ENCODE peak calls at places on chromosomes 4 and X, in eight cellular contexts. O, U, C, X, Z, V, Q and L are unnamed samples.

GRCh38 chr4:119099227-119099910 is 36.3 kb upstream of the MYOZ2 start:
- DNase-seq in O (no peak), U (no peak), C (no peak), X (no peak), Z (no peak), V (no peak), Q (no peak), L (no peak)

GRCh38 chr4:100146756-100147155 is 43.5 kb downstream of the DDIT4L start:
- DNase-seq in O (no peak), U (no peak), C (no peak), X (no peak), Z (no peak), V (no peak), Q (no peak), L (no peak)

GRCh38 chrX:53230116-53230515 is 5.1 kb upstream of the KDM5C start:
- DNase-seq in O (no peak), U (no peak), C (no peak), X (no peak), Z (no peak), V (no peak), Q (no peak), L (no peak)

GRCh38 chr4:183659919-183660318 is 826 bp downstream of the TRAPPC11 start:
- DNase-seq in O (no peak), U (no peak), C (no peak), X (no peak), Z (no peak), V (no peak), Q (no peak), L (no peak)

GRCh38 chr4:118967393-118967792 is 78.7 kb downstream of the SYNPO2 start:
- DNase-seq in O (peak; percentile 64), U (no peak), C (no peak), X (no peak), Z (no peak), V (no peak), Q (no peak), L (no peak)

GRCh38 chrX:48531359-48531954 is 8.1 kb upstream of the TBC1D25 start:
- DNase-seq in O (peak; percentile 64), U (no peak), C (no peak), X (no peak), Z (no peak), V (no peak), Q (no peak), L (no peak)

GRCh38 chr4:25310066-25310824 is 2.3 kb upstream of the ZCCHC4 start:
- DNase-seq in O (no peak), U (no peak), C (no peak), X (no peak), Z (no peak), V (no peak), Q (no peak), L (no peak)

GRCh38 chr4:72843466-72843865 is 226.1 kb downstream of the COX18 start:
- DNase-seq in O (no peak), U (no peak), C (no peak), X (no peak), Z (no peak), V (no peak), Q (no peak), L (no peak)

GRCh38 chr4:107937040-107937439 is 5.7 kb downstream of the CYP2U1 start:
- DNase-seq in O (no peak), U (no peak), C (no peak), X (no peak), Z (no peak), V (no peak), Q (no peak), L (no peak)

GRCh38 chrX:39772057-39772832 is 325.5 kb downstream of the BCOR start:
- DNase-seq in O (no peak), U (no peak), C (no peak), X (no peak), Z (peak; percentile 66), V (no peak), Q (peak; percentile 35), L (no peak)

GRCh38 chrX:136555694-136556093 is 23.7 kb downstream of the VGLL1 start:
- DNase-seq in O (no peak), U (no peak), C (no peak), X (no peak), Z (no peak), V (no peak), Q (no peak), L (no peak)

GRCh38 chrX:72054776-72055495 is 76.8 kb downstream of the RTL5 start:
- DNase-seq in O (no peak), U (no peak), C (no peak), X (peak; percentile 52), Z (no peak), V (no peak), Q (no peak), L (no peak)

GRCh38 chrX:111100191-111100590 is 4.2 kb downstream of the PAK3 start:
- DNase-seq in O (no peak), U (no peak), C (peak; percentile 21), X (no peak), Z (no peak), V (peak; percentile 10), Q (peak; percentile 21), L (no peak)

GRCh38 chrX:72243472-72243871 is 4.6 kb upstream of the ERCC6L start:
- DNase-seq in O (no peak), U (no peak), C (no peak), X (no peak), Z (no peak), V (no peak), Q (no peak), L (no peak)

GRCh38 chr4:112167790-112168189 is 22.5 kb downstream of the FAM241A start:
- DNase-seq in O (no peak), U (no peak), C (no peak), X (no peak), Z (no peak), V (no peak), Q (no peak), L (no peak)

GRCh38 chr4:130192787-130193186 is 1096.8 kb downstream of the C4orf33 start:
- DNase-seq in O (no peak), U (no peak), C (no peak), X (no peak), Z (no peak), V (no peak), Q (no peak), L (no peak)

GRCh38 chr4:129143359-129143758 is 47.4 kb downstream of the C4orf33 start:
- DNase-seq in O (no peak), U (no peak), C (no peak), X (no peak), Z (no peak), V (no peak), Q (no peak), L (no peak)

GRCh38 chr4:181870326-181870725 is 372.9 kb upstream of the TENM3 start:
- DNase-seq in O (no peak), U (no peak), C (no peak), X (no peak), Z (no peak), V (no peak), Q (no peak), L (no peak)

GRCh38 chr4:150310159-150310895 is 232.1 kb downstream of the DCLK2 start:
- DNase-seq in O (no peak), U (no peak), C (no peak), X (no peak), Z (no peak), V (no peak), Q (no peak), L (no peak)

GRCh38 chr4:3451956-3452355 is 10.2 kb downstream of the HGFAC start:
- DNase-seq in O (no peak), U (no peak), C (no peak), X (no peak), Z (no peak), V (no peak), Q (no peak), L (no peak)

GRCh38 chr4:182380701-182381295 is 137.6 kb downstream of the TENM3 start:
- DNase-seq in O (no peak), U (no peak), C (no peak), X (no peak), Z (no peak), V (no peak), Q (no peak), L (no peak)

GRCh38 chrX:101564651-101565050 is 14.3 kb downstream of the ARMCX1 start:
- DNase-seq in O (no peak), U (no peak), C (no peak), X (no peak), Z (no peak), V (no peak), Q (no peak), L (no peak)

GRCh38 chr4:3291411-3291968 is 1.3 kb upstream of the RGS12 start:
- DNase-seq in O (no peak), U (no peak), C (no peak), X (no peak), Z (peak; percentile 55), V (peak; percentile 67), Q (peak; percentile 55), L (no peak)

GRCh38 chr4:80610845-80611244 is 275.3 kb downstream of the CFAP299 start:
- DNase-seq in O (no peak), U (no peak), C (no peak), X (no peak), Z (no peak), V (no peak), Q (no peak), L (no peak)

GRCh38 chr4:13538427-13538973 is 5.8 kb downstream of the NKX3-2 start:
- DNase-seq in O (no peak), U (no peak), C (no peak), X (no peak), Z (no peak), V (no peak), Q (no peak), L (no peak)
- H3K27me3 ChIP-seq in O (peaks cover 79% of the 10 kb centered on the region), U (peaks cover 100% of the 10 kb centered on the region), C (peaks cover 93% of the 10 kb centered on the region), X (peaks cover 99% of the 10 kb centered on the region), Z (peaks cover 75% of the 10 kb centered on the region), V (peaks cover 100% of the 10 kb centered on the region), Q (peaks cover 27% of the 10 kb centered on the region), L (peaks cover 87% of the 10 kb centered on the region)

GRCh38 chrX:65581661-65582339 is 47.2 kb upstream of the LAS1L start:
- DNase-seq in O (peak; percentile 73), U (no peak), C (peak; percentile 36), X (peak; percentile 52), Z (peak; percentile 10), V (peak; percentile 70), Q (peak; percentile 27), L (no peak)
- H3K27me3 ChIP-seq in O (no peaks in the 10 kb centered on the region), U (peaks cover 58% of the 10 kb centered on the region), C (peaks cover 9% of the 10 kb centered on the region), X (no peaks in the 10 kb centered on the region), Z (peaks cover 9% of the 10 kb centered on the region), V (no peaks in the 10 kb centered on the region), Q (no peaks in the 10 kb centered on the region), L (no peaks in the 10 kb centered on the region)

DNA sequence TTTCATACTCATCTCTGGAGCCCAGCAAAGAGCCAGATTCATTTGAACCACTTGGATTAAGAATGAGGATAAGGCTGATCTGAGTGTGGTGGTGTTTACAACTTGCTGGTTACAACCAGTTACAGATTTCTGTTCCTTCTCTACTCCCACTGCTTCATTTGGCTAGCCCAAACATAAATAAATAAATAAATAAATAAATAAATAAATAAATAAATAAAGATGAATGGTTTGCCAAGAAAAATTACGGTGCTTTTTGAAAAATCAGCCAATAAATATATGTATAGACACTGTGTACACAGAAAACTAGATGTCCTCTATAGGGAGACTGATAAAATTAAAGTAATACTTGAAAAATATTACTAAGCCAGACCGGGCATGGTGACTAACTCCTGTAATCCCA is 17.1 kb downstream of the RPL9 start:
- DNase-seq in O (no peak), U (no peak), C (no peak), X (no peak), Z (no peak), V (no peak), Q (no peak), L (no peak)
- H3K27me3 ChIP-seq in O (no peaks in the 10 kb centered on the region), U (no peaks in the 10 kb centered on the region), C (peaks cover 6% of the 10 kb centered on the region), X (no peaks in the 10 kb centered on the region), Z (no peaks in the 10 kb centered on the region), V (no peaks in the 10 kb centered on the region), Q (no peaks in the 10 kb centered on the region), L (no peaks in the 10 kb centered on the region)

GRCh38 chr4:1460967-1461868 is 55.0 kb upstream of the NKX1-1 start:
- DNase-seq in O (no peak), U (no peak), C (no peak), X (no peak), Z (no peak), V (no peak), Q (peak; percentile 7), L (no peak)
- H3K27me3 ChIP-seq in O (no peaks in the 10 kb centered on the region), U (peaks cover 70% of the 10 kb centered on the region), C (peaks cover 84% of the 10 kb centered on the region), X (peaks cover 4% of the 10 kb centered on the region), Z (peaks cover 7% of the 10 kb centered on the region), V (peaks cover 57% of the 10 kb centered on the region), Q (no peaks in the 10 kb centered on the region), L (no peaks in the 10 kb centered on the region)